ENCODE peak calls at places on chromosomes 12 and 14, in five cellular contexts. G is heart right ventricle, B is spleen, W is adipocyte, R is stomach. P is an unnamed sample.

GRCh38 chr12:64522316-64522715 is 70.4 kb downstream of the TBK1 start:
- DNase-seq in W (peak; percentile 42), R (no peak), G (no peak), B (no peak), P (no peak)

GRCh38 chr14:89911018-89911919 is 43.3 kb downstream of the EFCAB11 start:
- DNase-seq in G (no peak), W (peak; percentile 87), R (peak; percentile 36), B (no peak), P (no peak)

GRCh38 chr12:53128780-53129747 is 25.8 kb downstream of the SOAT2 start:
- DNase-seq in G (no peak), W (no peak), B (no peak), R (no peak), P (no peak)

GRCh38 chr12:98146043-98146442 is 369.3 kb upstream of the TMPO start:
- DNase-seq in G (no peak), W (no peak), R (no peak), B (no peak), P (no peak)

GRCh38 chr12:66187822-66188221 is 1.2 kb upstream of the IRAK3 start:
- DNase-seq in W (no peak), B (no peak), R (no peak), G (no peak), P (no peak)

GRCh38 chr12:18589316-18589715 is 148.5 kb downstream of the PLCZ1 start:
- DNase-seq in W (peak; percentile 11), G (no peak), R (no peak), B (no peak), P (no peak)

GRCh38 chr12:25051583-25052190 is 102.8 kb upstream of the BCAT1 start:
- DNase-seq in B (peak; percentile 86), W (no peak), G (no peak), R (no peak), P (no peak)

GRCh38 chr12:57488397-57489156 is 709 bp downstream of the MARS1 start:
- DNase-seq in B (peak; percentile 64), R (no peak), W (peak; percentile 42), G (no peak), P (no peak)

GRCh38 chr14:91980157-91980556 is 32.7 kb upstream of the FBLN5 start:
- DNase-seq in W (peak; percentile 84), G (no peak), R (no peak), B (no peak), P (no peak)

GRCh38 chr14:37253905-37254304 is 56.2 kb downstream of the MIPOL1 start:
- DNase-seq in W (peak; percentile 53), G (no peak), B (no peak), R (no peak), P (no peak)

GRCh38 chr12:111748195-111748803 is 18.4 kb upstream of the ALDH2 start:
- DNase-seq in R (no peak), W (no peak), G (no peak), B (no peak), P (no peak)

GRCh38 chr12:905273-906076 is 44.0 kb downstream of the RAD52 start:
- DNase-seq in G (no peak), B (no peak), W (no peak), R (no peak), P (no peak)

GRCh38 chr14:90381999-90382451 is 14.8 kb upstream of the CALM1 start:
- DNase-seq in R (peak; percentile 73), W (no peak), G (peak; percentile 29), B (no peak), P (no peak)

GRCh38 chr12:54371328-54372112 is 7.2 kb upstream of the GPR84 start:
- DNase-seq in W (peak; percentile 42), R (no peak), B (no peak), G (peak; percentile 68), P (peak; percentile 88)

GRCh38 chr14:43031598-43031997 is 1424.9 kb downstream of the LRFN5 start:
- DNase-seq in W (no peak), B (no peak), R (no peak), G (no peak), P (no peak)

GRCh38 chr14:55851961-55852360 is 266.2 kb upstream of the PELI2 start:
- DNase-seq in G (peak; percentile 40), W (no peak), R (no peak), B (no peak), P (no peak)

GRCh38 chr12:123421314-123421713 is 15.2 kb downstream of the RILPL2 start:
- DNase-seq in R (no peak), G (no peak), W (no peak), B (no peak), P (no peak)

GRCh38 chr14:103361868-103362267 is 23.3 kb upstream of the MARK3 start:
- DNase-seq in R (no peak), G (no peak), B (no peak), W (peak; percentile 92), P (no peak)

GRCh38 chr12:90905691-90906370 is 49.1 kb downstream of the CCER1 start:
- DNase-seq in B (no peak), R (no peak), W (no peak), G (no peak), P (no peak)

GRCh38 chr12:24754690-24755638 is 193.9 kb downstream of the BCAT1 start:
- DNase-seq in B (no peak), R (no peak), W (peak; percentile 55), G (no peak), P (no peak)

GRCh38 chr14:103372552-103373304 is 12.5 kb upstream of the MARK3 start:
- DNase-seq in G (no peak), B (no peak), W (peak; percentile 86), R (peak; percentile 30), P (no peak)

GRCh38 chr12:89016970-89017778 is 335.1 kb downstream of the DUSP6 start:
- DNase-seq in B (no peak), W (peak; percentile 93), G (peak; percentile 47), R (no peak), P (no peak)

GRCh38 chr12:16530268-16530865 is 75.6 kb downstream of the LMO3 start:
- DNase-seq in B (no peak), G (no peak), W (no peak), R (no peak), P (no peak)

GRCh38 chr12:120290541-120291312 is 976 bp downstream of the RNU4-2 start:
- DNase-seq in G (no peak), R (peak; percentile 42), B (no peak), W (peak; percentile 24), P (peak; percentile 62)

GRCh38 chr14:61212546-61212945 is 68.6 kb downstream of the TMEM30B start:
- DNase-seq in B (no peak), R (no peak), G (no peak), W (no peak), P (no peak)

GRCh38 chr12:6697584-6698351 is 2.8 kb downstream of the PIANP start:
- DNase-seq in G (no peak), R (peak; percentile 42), B (peak; percentile 54), W (peak; percentile 63), P (no peak)

GRCh38 chr14:99802301-99803105 is 9.3 kb downstream of the EML1 start:
- DNase-seq in W (no peak), G (no peak), B (no peak), R (no peak), P (no peak)

GRCh38 chr14:101511199-101511598 is 50.1 kb upstream of the DIO3 start:
- DNase-seq in G (no peak), W (no peak), R (no peak), B (no peak), P (no peak)
- H3K4me3 ChIP-seq in G (no peak overlapping the region), W (no peak overlapping the region), R (no peak overlapping the region), B (no peak overlapping the region), P (no peak overlapping the region)

DNA sequence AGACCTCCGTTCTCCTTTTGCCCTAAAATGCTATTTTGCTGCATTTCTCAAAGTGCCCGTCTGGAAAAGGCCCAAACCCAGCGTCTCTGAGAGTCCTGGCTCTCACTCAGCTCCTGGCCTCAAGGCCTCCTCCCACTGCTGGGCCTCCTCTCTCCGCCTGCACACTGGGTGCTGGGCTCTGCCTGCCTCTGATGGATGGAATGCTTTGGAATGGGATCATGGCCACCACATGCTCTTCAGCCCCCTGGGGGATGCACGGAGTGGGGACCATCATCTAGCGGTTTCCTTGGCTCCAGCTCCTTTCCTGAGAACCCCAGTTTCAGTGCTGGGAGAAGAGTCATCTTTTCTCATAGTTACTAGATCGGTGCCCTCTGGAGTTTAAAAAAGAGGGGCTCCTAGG is 65.2 kb downstream of the KDM2B start:
- DNase-seq in R (no peak), B (no peak), W (no peak), G (no peak), P (no peak)
- H3K4me3 ChIP-seq in R (no peak overlapping the region), B (no peak overlapping the region), W (no peak overlapping the region), G (no peak overlapping the region), P (no peak overlapping the region)

DNA sequence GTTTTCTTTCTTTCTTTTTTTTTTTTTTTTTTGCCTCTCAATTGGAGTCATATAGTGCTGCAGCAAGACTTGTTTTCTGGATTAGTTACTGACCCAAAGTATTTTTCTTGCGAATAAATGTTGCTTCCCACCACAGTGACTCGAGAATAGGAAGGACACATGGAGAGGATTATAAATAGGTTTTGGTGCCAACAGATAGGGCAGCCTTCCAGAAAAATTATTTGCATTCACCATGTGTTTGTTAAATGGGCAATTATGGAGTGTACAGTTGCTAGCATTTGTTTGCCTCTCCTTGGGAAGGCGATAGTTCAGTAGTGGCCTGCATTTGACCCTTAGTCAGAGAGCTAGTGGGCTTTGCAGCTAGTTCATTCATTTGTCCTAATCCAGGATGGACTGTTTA is 67.3 kb downstream of the CHST11 start:
- DNase-seq in G (no peak), R (no peak), W (peak; percentile 54), B (no peak), P (no peak)
- H3K4me3 ChIP-seq in G (no peak overlapping the region), R (no peak overlapping the region), W (peak overlapping the region; percentile 31), B (no peak overlapping the region), P (no peak overlapping the region)

GRCh38 chr12:49440031-49440430 is 72.8 kb downstream of the SPATS2 start:
- DNase-seq in W (peak; percentile 5), B (no peak), G (no peak), R (no peak), P (no peak)

GRCh38 chr12:49442915-49443314 is 75.7 kb downstream of the SPATS2 start:
- DNase-seq in B (no peak), W (no peak), R (no peak), G (no peak), P (no peak)

DNA sequence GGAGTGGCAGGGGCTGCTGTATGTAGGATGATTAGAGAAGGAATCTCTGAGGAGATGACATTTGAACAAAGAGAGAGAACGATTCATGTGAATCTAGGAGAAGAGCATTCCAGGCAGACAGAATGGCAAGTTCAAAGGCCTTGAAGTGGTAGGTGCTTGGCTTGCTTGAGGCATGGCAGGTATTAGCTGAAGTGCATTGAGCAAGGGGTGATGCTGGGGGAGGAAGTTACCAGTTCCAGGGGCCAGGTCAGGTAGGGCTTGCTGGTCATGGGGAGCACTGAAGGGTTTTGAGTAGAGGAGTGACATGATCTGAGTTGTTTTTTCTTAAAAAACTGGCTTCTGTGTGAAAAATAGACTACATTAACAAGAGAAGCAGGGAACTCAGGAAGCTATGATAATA is 71.8 kb downstream of the SPATS2 start:
- DNase-seq in G (no peak), W (no peak), R (no peak), B (no peak), P (no peak)
- H3K4me3 ChIP-seq in G (no peak overlapping the region), W (no peak overlapping the region), R (no peak overlapping the region), B (no peak overlapping the region), P (no peak overlapping the region)